ENCODE peak calls at places on chromosomes 3 and 15, in five cellular contexts. P is HepG2, N is K562, O is GM12878, U is H1. I is an unnamed sample.

GRCh38 chr3:115487972-115488371 is 135.3 kb upstream of the GAP43 start:
- DNase-seq in P (no peak), N (no peak), O (no peak), U (no peak), I (no peak)

GRCh38 chr15:50997371-50998051 is 89.0 kb downstream of the AP4E1 start:
- DNase-seq in P (no peak), N (no peak), O (no peak), U (no peak), I (no peak)

GRCh38 chr3:177453087-177453844 is 256.0 kb upstream of the TBL1XR1 start:
- DNase-seq in P (no peak), N (no peak), O (no peak), U (no peak), I (no peak)

GRCh38 chr15:47661661-47662180 is 55.6 kb upstream of the SEMA6D start:
- DNase-seq in P (no peak), N (no peak), O (no peak), U (no peak), I (no peak)

GRCh38 chr3:46678280-46678679 is 15.2 kb downstream of the ALS2CL start:
- DNase-seq in P (no peak), N (no peak), O (no peak), U (no peak), I (no peak)

GRCh38 chr3:100523050-100523760 is 30.8 kb downstream of the TMEM45A start:
- DNase-seq in P (no peak), N (no peak), O (no peak), U (no peak), I (no peak)

GRCh38 chr3:124272611-124273151 is 280.8 kb upstream of the ROPN1 start:
- DNase-seq in P (no peak), N (no peak), O (no peak), U (no peak), I (no peak)

GRCh38 chr3:62366093-62366419 is 7.3 kb downstream of the FEZF2 start:
- DNase-seq in P (no peak), N (no peak), O (no peak), U (no peak), I (no peak)

GRCh38 chr15:58410353-58410752 is 21.4 kb upstream of the LIPC start:
- DNase-seq in P (no peak), N (peak; percentile 47), O (peak; percentile 27), U (no peak), I (no peak)

GRCh38 chr15:42178056-42178455 is 21.6 kb upstream of the PLA2G4F start:
- DNase-seq in P (no peak), N (no peak), O (no peak), U (no peak), I (no peak)

GRCh38 chr3:129118745-129119144 is 2.9 kb downstream of the RAB43 start:
- DNase-seq in P (no peak), N (no peak), O (no peak), U (no peak), I (no peak)

GRCh38 chr3:28606283-28606682 is 257.7 kb upstream of the AZI2 start:
- DNase-seq in P (no peak), N (no peak), O (no peak), U (no peak), I (peak; percentile 29)

GRCh38 chr3:4814302-4814903 is 164.8 kb upstream of the BHLHE40 start:
- DNase-seq in P (no peak), N (peak; percentile 96), O (no peak), U (no peak), I (no peak)

GRCh38 chr15:89780601-89781000 is 4.5 kb downstream of the MESP2 start:
- DNase-seq in P (no peak), N (no peak), O (no peak), U (no peak), I (no peak)

GRCh38 chr3:155960060-155960459 is 89.6 kb downstream of the GMPS start:
- DNase-seq in P (no peak), N (no peak), O (no peak), U (no peak), I (no peak)

GRCh38 chr15:39079296-39079834 is 501.5 kb upstream of the THBS1 start:
- DNase-seq in P (no peak), N (no peak), O (no peak), U (no peak), I (no peak)

GRCh38 chr3:56094170-56094569 is 374.1 kb downstream of the ERC2 start:
- DNase-seq in P (no peak), N (no peak), O (no peak), U (no peak), I (peak; percentile 33)

GRCh38 chr3:133361435-133361834 is 38.4 kb upstream of the BFSP2 start:
- DNase-seq in P (no peak), N (no peak), O (no peak), U (no peak), I (no peak)

GRCh38 chr15:71131601-71132357 is 16.5 kb downstream of the THSD4 start:
- DNase-seq in P (no peak), N (no peak), O (no peak), U (no peak), I (no peak)

GRCh38 chr15:70280781-70281180 is 183.1 kb upstream of the TLE3 start:
- DNase-seq in P (no peak), N (no peak), O (no peak), U (no peak), I (no peak)

GRCh38 chr15:61396235-61396927 is 167.3 kb upstream of the RORA start:
- DNase-seq in P (no peak), N (no peak), O (no peak), U (no peak), I (no peak)

GRCh38 chr15:40063563-40064011 is 24.6 kb upstream of the SRP14 start:
- DNase-seq in P (no peak), N (no peak), O (no peak), U (no peak), I (no peak)

GRCh38 chr15:32649336-32649735 is 7.8 kb downstream of the SCG5 start:
- DNase-seq in P (peak; percentile 63), N (no peak), O (no peak), U (no peak), I (peak; percentile 77)

GRCh38 chr15:79831635-79832034 is 65.2 kb downstream of the MTHFS start:
- DNase-seq in P (no peak), N (no peak), O (no peak), U (no peak), I (no peak)
- TF ChIP-seq CREB1 in P (no peak), N (no peak), O (no peak), U (no peak), I (no peak)

GRCh38 chr15:98954411-98954810 is 53.2 kb downstream of the PGPEP1L start:
- DNase-seq in P (no peak), N (no peak), O (peak; percentile 24), U (no peak), I (no peak)
- H3K4me2 ChIP-seq in P (no peak overlapping the region), N (no peak overlapping the region), O (no peak overlapping the region), U (no peak overlapping the region), I (no peak overlapping the region)

DNA sequence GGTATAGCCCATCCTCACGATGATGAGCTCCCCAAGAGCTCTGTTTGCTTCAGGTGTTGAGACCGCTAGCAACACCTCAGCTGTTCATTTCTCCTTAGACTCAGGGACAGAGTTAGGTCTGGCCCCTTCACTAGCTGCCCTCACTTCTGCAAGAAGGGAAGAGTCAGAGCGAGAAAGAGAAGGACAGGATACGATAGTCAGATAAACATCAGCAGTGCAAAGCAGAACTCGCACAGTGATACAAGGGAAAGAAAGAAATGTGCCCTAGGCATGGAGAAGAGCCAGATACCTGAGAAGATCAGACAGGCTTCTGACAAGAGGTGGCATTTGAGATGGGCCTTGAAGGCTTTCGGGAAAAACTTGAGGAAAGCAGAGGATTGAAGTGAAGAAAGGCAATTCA is 106.2 kb downstream of the PGPEP1L start:
- DNase-seq in P (no peak), N (no peak), O (no peak), U (no peak), I (no peak)
- H3K4me3 ChIP-seq in P (no peak overlapping the region), N (no peak overlapping the region), O (no peak overlapping the region), U (no peak overlapping the region), I (no peak overlapping the region)

GRCh38 chr3:42045719-42046243 is 45.4 kb upstream of the TRAK1 start:
- DNase-seq in P (peak; percentile 81), N (no peak), O (no peak), U (no peak), I (no peak)
- TF ChIP-seq CREB1 in P (no peak), N (no peak), O (no peak), U (no peak), I (no peak)

I was measured in GM23338.